ENCODE peak calls at places on chromosomes 3 and 15, in ten cellular contexts. F, C, T, J, V, S, Z, Q, Y and P are unnamed samples.
A peak's percentile ranks its signal among the peaks of the same experiment; 100 is the strongest.

GRCh38 chr15:77630956-77631789 is 1.5 kb downstream of the LINGO1 start:
- DNase-seq in F (peak; percentile 77), C (peak; percentile 31), T (no peak), J (peak; percentile 62), V (no peak), S (no peak), Z (no peak), Q (no peak), Y (no peak), P (no peak)

GRCh38 chr15:91238664-91239428 is 138.8 kb downstream of the SV2B start:
- DNase-seq in F (peak; percentile 25), C (no peak), T (no peak), J (no peak), V (no peak), S (no peak), Z (no peak), Q (no peak), Y (peak; percentile 4), P (no peak)

GRCh38 chr3:48695113-48695753 is 9.5 kb upstream of the NCKIPSD start:
- DNase-seq in F (peak; percentile 79), C (no peak), T (no peak), J (peak; percentile 80), V (no peak), S (no peak), Z (no peak), Q (no peak), Y (peak; percentile 87), P (peak; percentile 71)

GRCh38 chr3:179958759-179959158 is 78.0 kb downstream of the PEX5L start:
- DNase-seq in F (no peak), C (no peak), T (no peak), J (no peak), V (no peak), S (no peak), Z (no peak), Q (no peak), Y (no peak), P (no peak)

GRCh38 chr15:87959080-87959479 is 297.5 kb downstream of the NTRK3 start:
- DNase-seq in F (peak; percentile 65), C (no peak), T (no peak), J (no peak), V (no peak), S (no peak), Z (peak; percentile 4), Q (no peak), Y (no peak), P (no peak)

GRCh38 chr15:80480909-80481308 is 76.7 kb downstream of the ARNT2 start:
- DNase-seq in F (no peak), C (no peak), T (no peak), J (no peak), V (no peak), S (no peak), Z (no peak), Q (no peak), Y (peak; percentile 97), P (peak; percentile 48)

GRCh38 chr15:68479870-68480269 is 47.9 kb upstream of the ITGA11 start:
- DNase-seq in F (no peak), C (no peak), T (no peak), J (no peak), V (no peak), S (no peak), Z (no peak), Q (no peak), Y (no peak), P (no peak)

GRCh38 chr15:68593341-68593740 is 14.5 kb downstream of the CORO2B start:
- DNase-seq in F (no peak), C (no peak), T (no peak), J (no peak), V (no peak), S (no peak), Z (no peak), Q (no peak), Y (no peak), P (no peak)

GRCh38 chr3:122975163-122975923 is 52.2 kb downstream of the SEMA5B start:
- DNase-seq in F (peak; percentile 31), C (no peak), T (no peak), J (peak; percentile 30), V (no peak), S (no peak), Z (peak; percentile 90), Q (no peak), Y (peak; percentile 56), P (no peak)

GRCh38 chr3:48595075-48595525 is at the start of gene COL7A1:
- DNase-seq in F (no peak), C (no peak), T (no peak), J (peak; percentile 26), V (no peak), S (no peak), Z (no peak), Q (no peak), Y (no peak), P (no peak)

GRCh38 chr15:92277776-92278175 is 115.9 kb upstream of the ST8SIA2 start:
- DNase-seq in F (peak; percentile 27), C (no peak), T (peak; percentile 37), J (no peak), V (peak; percentile 47), S (no peak), Z (peak; percentile 30), Q (peak; percentile 87), Y (peak; percentile 0), P (no peak)
- TF ChIP-seq CTCF in F (peak; percentile 51), C (peak; percentile 36), T (peak; percentile 36), J (no peak), V (peak; percentile 23), S (no peak), Z (peak; percentile 47), Q (peak; percentile 6), Y (no peak), P (peak; percentile 59)

GRCh38 chr3:87122766-87123165 is 104.3 kb upstream of the CHMP2B start:
- DNase-seq in F (no peak), C (no peak), T (no peak), J (no peak), V (no peak), S (no peak), Z (no peak), Q (no peak), Y (no peak), P (no peak)
- TF ChIP-seq CTCF in F (no peak), C (no peak), T (no peak), J (no peak), V (no peak), S (no peak), Z (no peak), Q (no peak), Y (no peak), P (no peak)

GRCh38 chr3:51385621-51386091 is 565 bp downstream of the MANF start:
- DNase-seq in F (no peak), C (no peak), T (no peak), J (no peak), V (no peak), S (no peak), Z (no peak), Q (no peak), Y (no peak), P (no peak)

GRCh38 chr3:51384730-51385473 is at the start of gene MANF:
- DNase-seq in F (peak; percentile 99), C (peak; percentile 90), T (peak; percentile 99), J (peak; percentile 97), V (peak; percentile 99), S (peak; percentile 89), Z (peak; percentile 99), Q (peak; percentile 99), Y (peak; percentile 96), P (peak; percentile 98)

GRCh38 chr3:51384145-51384729 is 854 bp upstream of the MANF start:
- DNase-seq in F (peak; percentile 46), C (no peak), T (peak; percentile 55), J (no peak), V (no peak), S (no peak), Z (peak; percentile 49), Q (no peak), Y (no peak), P (peak; percentile 27)

GRCh38 chr3:51386852-51387229 is 1.8 kb downstream of the MANF start:
- DNase-seq in F (no peak), C (no peak), T (no peak), J (no peak), V (no peak), S (no peak), Z (no peak), Q (no peak), Y (no peak), P (no peak)

DNA sequence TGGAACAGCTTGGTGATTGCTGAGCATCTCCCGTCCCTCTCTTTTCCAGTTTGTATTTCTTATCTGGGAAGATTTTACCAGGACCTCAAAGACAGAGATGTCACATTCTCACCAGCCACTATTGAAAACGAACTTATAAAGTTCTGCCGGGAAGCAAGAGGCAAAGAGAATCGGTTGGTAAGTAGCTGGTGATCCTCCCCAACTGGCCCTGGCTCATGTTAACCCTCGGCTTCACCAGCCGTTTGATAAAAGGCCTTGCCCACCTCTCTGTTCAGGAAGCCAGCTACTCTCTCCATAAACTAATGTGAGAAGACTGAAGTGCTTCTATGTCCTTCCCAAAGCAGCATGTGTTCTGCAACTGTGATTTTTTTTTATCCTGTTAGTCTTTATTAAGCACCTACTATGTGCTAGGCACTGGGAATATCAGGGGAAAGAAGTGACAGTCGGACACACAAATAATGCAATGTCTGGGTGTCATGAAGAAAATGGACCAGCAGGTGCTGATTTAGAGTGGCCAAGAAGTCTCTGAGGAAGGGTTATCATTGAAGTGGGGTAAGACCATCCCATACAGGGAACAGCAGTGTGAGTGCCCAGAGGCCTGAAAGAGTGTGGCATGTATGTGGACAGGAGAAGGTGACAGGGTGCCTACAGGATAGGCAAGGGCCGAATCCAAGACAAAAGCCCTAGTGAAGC is 1.2 kb downstream of the MANF start:
- DNase-seq in F (no peak), C (no peak), T (peak; percentile 27), J (no peak), V (no peak), S (no peak), Z (peak; percentile 26), Q (no peak), Y (no peak), P (no peak)
- TF ChIP-seq CTCF in F (no peak), C (peak; percentile 35), T (no peak), J (no peak), V (no peak), S (no peak), Z (no peak), Q (no peak), Y (peak; percentile 5), P (no peak)

GRCh38 chr15:72999586-72999985 is 52.7 kb upstream of the NEO1 start:
- DNase-seq in F (no peak), C (no peak), T (no peak), J (no peak), V (no peak), S (no peak), Z (no peak), Q (peak; percentile 42), Y (no peak), P (no peak)

GRCh38 chr15:72994778-72995177 is 57.5 kb upstream of the NEO1 start:
- DNase-seq in F (no peak), C (no peak), T (no peak), J (no peak), V (no peak), S (no peak), Z (no peak), Q (no peak), Y (no peak), P (peak; percentile 24)

GRCh38 chr15:72998681-72999466 is 53.4 kb upstream of the NEO1 start:
- DNase-seq in F (no peak), C (no peak), T (no peak), J (no peak), V (no peak), S (no peak), Z (no peak), Q (peak; percentile 31), Y (no peak), P (no peak)

GRCh38 chr15:73001840-73002239 is 50.4 kb upstream of the NEO1 start:
- DNase-seq in F (no peak), C (no peak), T (no peak), J (no peak), V (no peak), S (no peak), Z (no peak), Q (peak; percentile 21), Y (no peak), P (no peak)

GRCh38 chr15:72998226-72998625 is 54.0 kb upstream of the NEO1 start:
- DNase-seq in F (no peak), C (no peak), T (no peak), J (no peak), V (no peak), S (no peak), Z (no peak), Q (peak; percentile 64), Y (no peak), P (no peak)
- TF ChIP-seq CTCF in F (no peak), C (no peak), T (no peak), J (no peak), V (no peak), S (no peak), Z (no peak), Q (no peak), Y (no peak), P (no peak)